ENCODE peak calls at places on chromosome 9, in five cellular contexts. One of them, this sample, is unnamed.

GRCh38 chr9:93319992-93320490 is 131.4 kb upstream of the FAM120A start:
- DNase-seq in heart right ventricle: no peak
- DNase-seq in left lung: no peak
- DNase-seq in heart left ventricle: no peak
- DNase-seq in hepatocyte: no peak
- DNase-seq in this sample: no peak

GRCh38 chr9:15735083-15735974 is 182.5 kb downstream of the CCDC171 start:
- DNase-seq in left lung: no peak
- DNase-seq in heart right ventricle: no peak
- DNase-seq in heart left ventricle: no peak
- DNase-seq in hepatocyte: peak; percentile 62
- DNase-seq in this sample: peak; percentile 79

GRCh38 chr9:118446962-118447490 is 742.8 kb downstream of the TLR4 start:
- DNase-seq in hepatocyte: no peak
- DNase-seq in left lung: no peak
- DNase-seq in heart right ventricle: no peak
- DNase-seq in heart left ventricle: no peak
- DNase-seq in this sample: no peak

GRCh38 chr9:109010676-109011655 is 2.3 kb downstream of the CTNNAL1 start:
- DNase-seq in heart left ventricle: no peak
- DNase-seq in left lung: peak; percentile 40
- DNase-seq in hepatocyte: peak; percentile 44
- DNase-seq in heart right ventricle: peak; percentile 15
- DNase-seq in this sample: peak; percentile 64

GRCh38 chr9:93097496-93098205 is 1.6 kb downstream of the CARD19 start:
- DNase-seq in heart left ventricle: peak; percentile 63
- DNase-seq in left lung: peak; percentile 37
- DNase-seq in heart right ventricle: no peak
- DNase-seq in hepatocyte: no peak
- DNase-seq in this sample: no peak

GRCh38 chr9:101353683-101354082 is 31.1 kb downstream of the BAAT start:
- DNase-seq in left lung: no peak
- DNase-seq in heart left ventricle: no peak
- DNase-seq in hepatocyte: no peak
- DNase-seq in heart right ventricle: no peak
- DNase-seq in this sample: no peak

GRCh38 chr9:35599763-35600604 is 5.1 kb upstream of the TESK1 start:
- DNase-seq in left lung: no peak
- DNase-seq in hepatocyte: no peak
- DNase-seq in heart left ventricle: no peak
- DNase-seq in heart right ventricle: no peak
- DNase-seq in this sample: no peak

GRCh38 chr9:98794802-98795201 is 1.6 kb downstream of the ANKS6 start:
- DNase-seq in hepatocyte: peak; percentile 2
- DNase-seq in heart right ventricle: no peak
- DNase-seq in left lung: no peak
- DNase-seq in heart left ventricle: no peak
- DNase-seq in this sample: no peak

GRCh38 chr9:114448706-114449105 is 56.6 kb downstream of the WHRN start:
- DNase-seq in left lung: no peak
- DNase-seq in hepatocyte: no peak
- DNase-seq in heart left ventricle: no peak
- DNase-seq in heart right ventricle: no peak
- DNase-seq in this sample: no peak

GRCh38 chr9:113875420-113875916 is 641 bp upstream of the ZNF618 start:
- DNase-seq in heart left ventricle: no peak
- DNase-seq in hepatocyte: no peak
- DNase-seq in left lung: no peak
- DNase-seq in heart right ventricle: no peak
- DNase-seq in this sample: no peak

GRCh38 chr9:123036886-123037540 is 3.5 kb downstream of the GPR21 start:
- DNase-seq in heart right ventricle: peak; percentile 13
- DNase-seq in hepatocyte: no peak
- DNase-seq in left lung: no peak
- DNase-seq in heart left ventricle: no peak
- DNase-seq in this sample: no peak

GRCh38 chr9:123031963-123032362 is 1.5 kb upstream of the GPR21 start:
- DNase-seq in heart right ventricle: no peak
- DNase-seq in left lung: no peak
- DNase-seq in hepatocyte: no peak
- DNase-seq in heart left ventricle: no peak
- DNase-seq in this sample: no peak

GRCh38 chr9:123034881-123035465 is 1.5 kb downstream of the GPR21 start:
- DNase-seq in heart left ventricle: no peak
- DNase-seq in heart right ventricle: no peak
- DNase-seq in hepatocyte: no peak
- DNase-seq in left lung: no peak
- DNase-seq in this sample: no peak

GRCh38 chr9:123033864-123034598 is 564 bp downstream of the GPR21 start:
- DNase-seq in left lung: no peak
- DNase-seq in heart left ventricle: no peak
- DNase-seq in hepatocyte: peak; percentile 8
- DNase-seq in heart right ventricle: no peak
- DNase-seq in this sample: no peak

GRCh38 chr9:123033352-123033751 is at the start of gene GPR21:
- DNase-seq in heart right ventricle: no peak
- DNase-seq in hepatocyte: peak; percentile 10
- DNase-seq in left lung: no peak
- DNase-seq in heart left ventricle: no peak
- DNase-seq in this sample: no peak
- H3K4me3 ChIP-seq in heart right ventricle: peak within 1 kb of the TSS; percentile 45
- H3K4me3 ChIP-seq in hepatocyte: no peak within 1 kb of the TSS
- H3K4me3 ChIP-seq in left lung: no peak within 1 kb of the TSS
- H3K4me3 ChIP-seq in heart left ventricle: peak within 1 kb of the TSS; percentile 38
- H3K4me3 ChIP-seq in this sample: no peak within 1 kb of the TSS

GRCh38 chr9:131671150-131671549 is 68.7 kb downstream of the RAPGEF1 start:
- DNase-seq in heart left ventricle: no peak
- DNase-seq in left lung: no peak
- DNase-seq in hepatocyte: no peak
- DNase-seq in heart right ventricle: no peak
- DNase-seq in this sample: no peak
- H3K27ac ChIP-seq in heart left ventricle: peak overlapping the region; percentile 91
- H3K27ac ChIP-seq in left lung: peak overlapping the region; percentile 71
- H3K27ac ChIP-seq in hepatocyte: peak overlapping the region; percentile 19
- H3K27ac ChIP-seq in heart right ventricle: peak overlapping the region; percentile 87
- H3K27ac ChIP-seq in this sample: no peak overlapping the region

DNA sequence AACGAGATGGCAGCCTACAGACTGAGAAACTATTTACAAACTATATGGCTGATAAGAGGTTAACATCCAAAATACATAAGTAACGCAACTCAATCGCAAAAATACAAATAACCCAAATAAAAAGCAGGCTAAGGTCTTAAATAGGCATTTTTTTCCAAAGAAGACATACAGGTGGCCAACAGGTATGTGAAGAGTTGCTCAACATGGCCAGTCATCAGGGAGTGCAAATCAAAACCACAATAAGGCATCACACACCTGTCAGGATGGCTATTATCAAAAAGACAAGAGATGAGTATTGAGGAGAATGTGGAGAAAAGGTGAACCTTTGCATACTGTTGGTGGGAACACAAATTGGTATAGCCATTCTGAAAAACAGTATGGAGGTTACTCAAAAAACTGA is 73.5 kb downstream of the CAMSAP1 start:
- DNase-seq in left lung: no peak
- DNase-seq in heart right ventricle: no peak
- DNase-seq in heart left ventricle: no peak
- DNase-seq in hepatocyte: no peak
- DNase-seq in this sample: no peak
- TF ChIP-seq CTCF in left lung: no peak
- TF ChIP-seq CTCF in heart right ventricle: no peak
- TF ChIP-seq CTCF in heart left ventricle: no peak
- TF ChIP-seq CTCF in hepatocyte: no peak
- TF ChIP-seq CTCF in this sample: no peak

GRCh38 chr9:81827616-81828296 is 100.5 kb upstream of the SPATA31D4 start:
- DNase-seq in left lung: no peak
- DNase-seq in heart right ventricle: no peak
- DNase-seq in hepatocyte: no peak
- DNase-seq in heart left ventricle: no peak
- DNase-seq in this sample: no peak

GRCh38 chr9:81823672-81824554 is 104.3 kb upstream of the SPATA31D4 start:
- DNase-seq in hepatocyte: no peak
- DNase-seq in heart left ventricle: no peak
- DNase-seq in heart right ventricle: no peak
- DNase-seq in left lung: no peak
- DNase-seq in this sample: no peak

GRCh38 chr9:81825831-81826540 is 102.2 kb upstream of the SPATA31D4 start:
- DNase-seq in hepatocyte: no peak
- DNase-seq in heart right ventricle: no peak
- DNase-seq in left lung: no peak
- DNase-seq in heart left ventricle: no peak
- DNase-seq in this sample: no peak

GRCh38 chr9:81824802-81825770 is 103.1 kb upstream of the SPATA31D4 start:
- DNase-seq in heart left ventricle: no peak
- DNase-seq in heart right ventricle: no peak
- DNase-seq in left lung: no peak
- DNase-seq in hepatocyte: no peak
- DNase-seq in this sample: no peak

GRCh38 chr9:81826541-81826906 is 101.7 kb upstream of the SPATA31D4 start:
- DNase-seq in hepatocyte: peak; percentile 35
- DNase-seq in left lung: peak; percentile 43
- DNase-seq in heart right ventricle: peak; percentile 76
- DNase-seq in heart left ventricle: peak; percentile 77
- DNase-seq in this sample: no peak
- H3K4me3 ChIP-seq in hepatocyte: no peak overlapping the region
- H3K4me3 ChIP-seq in left lung: no peak overlapping the region
- H3K4me3 ChIP-seq in heart right ventricle: no peak overlapping the region
- H3K4me3 ChIP-seq in heart left ventricle: no peak overlapping the region
- H3K4me3 ChIP-seq in this sample: no peak overlapping the region

GRCh38 chr9:76257224-76257794 is 136.9 kb downstream of the RFK start:
- DNase-seq in heart right ventricle: peak; percentile 29
- DNase-seq in left lung: no peak
- DNase-seq in hepatocyte: no peak
- DNase-seq in heart left ventricle: peak; percentile 66
- DNase-seq in this sample: no peak

DNA sequence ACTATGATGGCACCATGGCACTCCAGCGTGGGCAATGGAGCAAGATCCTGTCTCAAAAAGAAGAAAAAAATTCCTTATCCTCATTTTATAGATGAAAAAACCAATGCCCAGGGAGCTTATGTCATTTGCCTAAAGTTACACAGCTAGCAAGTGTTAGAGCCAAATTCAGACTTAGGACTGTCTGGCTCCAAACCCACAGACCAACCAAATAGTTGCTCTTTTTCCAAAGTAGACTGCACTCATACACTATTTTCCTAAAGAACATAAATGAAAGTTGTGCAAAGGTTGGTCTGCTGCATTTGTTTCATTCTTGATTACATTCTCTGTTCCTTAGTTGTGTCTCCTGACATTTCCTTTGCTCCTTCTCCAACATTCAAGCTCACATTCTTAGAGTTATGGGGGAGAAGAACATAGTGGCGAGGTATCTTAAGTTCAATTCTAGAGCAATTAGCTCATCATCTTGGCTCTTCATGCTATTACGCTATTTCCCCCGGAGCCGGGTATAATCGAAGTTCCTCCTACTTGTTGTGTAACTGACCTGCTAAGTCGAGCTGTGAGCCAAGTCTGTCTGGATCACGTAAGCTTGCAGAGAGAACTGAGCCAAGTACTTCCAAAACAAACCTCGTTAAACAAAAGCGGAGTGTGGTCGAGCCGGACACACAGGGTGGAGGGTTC is 138.3 kb downstream of the RFK start:
- DNase-seq in heart right ventricle: peak; percentile 66
- DNase-seq in heart left ventricle: no peak
- DNase-seq in left lung: peak; percentile 64
- DNase-seq in hepatocyte: peak; percentile 62
- DNase-seq in this sample: peak; percentile 91
- H3K27ac ChIP-seq in heart right ventricle: peak overlapping the region; percentile 69
- H3K27ac ChIP-seq in heart left ventricle: no peak overlapping the region
- H3K27ac ChIP-seq in left lung: peak overlapping the region; percentile 14
- H3K27ac ChIP-seq in hepatocyte: no peak overlapping the region
- H3K27ac ChIP-seq in this sample: peak overlapping the region; percentile 42

GRCh38 chr9:121199921-121200320 is 1.7 kb downstream of the RAB14 start:
- DNase-seq in hepatocyte: no peak
- DNase-seq in heart right ventricle: no peak
- DNase-seq in heart left ventricle: no peak
- DNase-seq in left lung: no peak
- DNase-seq in this sample: no peak

GRCh38 chr9:121198512-121199042 is 3.1 kb downstream of the RAB14 start:
- DNase-seq in left lung: no peak
- DNase-seq in hepatocyte: no peak
- DNase-seq in heart left ventricle: no peak
- DNase-seq in heart right ventricle: no peak
- DNase-seq in this sample: no peak

GRCh38 chr9:121194730-121195129 is 6.9 kb downstream of the RAB14 start:
- DNase-seq in hepatocyte: no peak
- DNase-seq in heart left ventricle: no peak
- DNase-seq in left lung: no peak
- DNase-seq in heart right ventricle: no peak
- DNase-seq in this sample: no peak

GRCh38 chr9:121196389-121196788 is 5.3 kb downstream of the RAB14 start:
- DNase-seq in hepatocyte: no peak
- DNase-seq in heart right ventricle: no peak
- DNase-seq in left lung: no peak
- DNase-seq in heart left ventricle: no peak
- DNase-seq in this sample: no peak

GRCh38 chr9:121197135-121197534 is 4.5 kb downstream of the RAB14 start:
- DNase-seq in heart right ventricle: no peak
- DNase-seq in left lung: no peak
- DNase-seq in hepatocyte: no peak
- DNase-seq in heart left ventricle: no peak
- DNase-seq in this sample: no peak
- TF ChIP-seq CTCF in heart right ventricle: no peak
- TF ChIP-seq CTCF in left lung: no peak
- TF ChIP-seq CTCF in hepatocyte: no peak
- TF ChIP-seq CTCF in heart left ventricle: no peak
- TF ChIP-seq CTCF in this sample: peak; percentile 28

DNA sequence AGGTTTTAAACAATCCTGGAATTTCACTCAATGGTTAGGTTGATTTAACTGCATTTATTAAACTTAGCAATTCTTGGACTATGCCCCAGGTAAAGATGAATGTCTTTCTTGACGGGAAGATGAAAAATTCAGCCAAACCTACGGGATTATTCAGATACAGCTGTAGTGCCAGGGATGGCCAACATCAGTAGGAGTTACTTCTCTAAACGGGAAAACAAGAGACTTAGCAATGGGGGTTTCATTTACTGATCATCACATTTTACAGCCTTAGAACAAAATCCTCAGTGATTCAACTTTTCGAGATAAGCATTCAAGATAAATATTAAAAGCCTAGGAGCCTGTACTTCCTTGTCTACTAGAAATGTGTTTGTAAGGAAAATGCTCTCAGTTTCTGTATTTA is 46.1 kb downstream of the S1PR3 start:
- DNase-seq in left lung: no peak
- DNase-seq in heart right ventricle: no peak
- DNase-seq in heart left ventricle: no peak
- DNase-seq in hepatocyte: no peak
- DNase-seq in this sample: no peak
- H3K4me3 ChIP-seq in left lung: no peak overlapping the region
- H3K4me3 ChIP-seq in heart right ventricle: no peak overlapping the region
- H3K4me3 ChIP-seq in heart left ventricle: no peak overlapping the region
- H3K4me3 ChIP-seq in hepatocyte: no peak overlapping the region
- H3K4me3 ChIP-seq in this sample: no peak overlapping the region

This sample was measured in AG04450.